ENCODE peak calls at places on chromosomes 16 and 17, in seven cellular contexts. V is activated CD4-positive, CD25-positive, alpha-beta regulatory T cell; U is stimulated activated CD4-positive, alpha-beta T cell treated with anti-CD3 and anti-CD28 coated beads, Interleukin-12 subunit alpha, Interleukin-12 subunit beta, amount 100 ng/mL, for 4 hours; L is left ventricle myocardium superior; J is EH; W is PC-3; C is GM13976. F is an unnamed sample.

GRCh38 chr17:15957206-15957605 is 12.3 kb downstream of the ADORA2B start:
- DNase-seq in L (no peak), C (no peak), V (no peak), J (no peak), W (peak), U (no peak), F (no peak)

GRCh38 chr16:52466998-52467397 is 79.9 kb downstream of the TOX3 start:
- DNase-seq in J (no peak), L (no peak), C (no peak), U (no peak), W (no peak), V (no peak), F (no peak)

GRCh38 chr17:70569131-70569530 is 399.8 kb downstream of the KCNJ2 start:
- DNase-seq in C (no peak), V (no peak), U (no peak), J (no peak), W (no peak), L (no peak), F (no peak)

GRCh38 chr17:72076678-72077030 is 44.2 kb upstream of the SOX9 start:
- DNase-seq in U (no peak), J (no peak), V (no peak), W (no peak), L (no peak), C (no peak), F (no peak)

GRCh38 chr17:15051913-15052312 is 213.2 kb downstream of the PMP22 start:
- DNase-seq in W (no peak), L (no peak), U (no peak), V (no peak), C (no peak), J (no peak), F (no peak)

GRCh38 chr16:5428932-5429331 is 331.3 kb upstream of the EEF2KMT start:
- DNase-seq in U (no peak), W (peak), L (no peak), J (no peak), C (no peak), V (no peak), F (no peak)

GRCh38 chr17:8801135-8801840 is 2.1 kb upstream of the MFSD6L start:
- DNase-seq in W (no peak), V (no peak), L (no peak), C (no peak), U (no peak), J (no peak), F (no peak)

GRCh38 chr17:59963738-59964454 is 644 bp downstream of the RNFT1 start:
- DNase-seq in C (peak), L (peak), U (peak), J (peak), V (no peak), W (peak), F (peak)

GRCh38 chr17:39791296-39791992 is 53.7 kb downstream of the GRB7 start:
- DNase-seq in C (no peak), L (no peak), W (no peak), J (peak), V (no peak), U (peak), F (no peak)

GRCh38 chr17:29138184-29138955 is 41.8 kb downstream of the MYO18A start:
- DNase-seq in J (peak), V (peak), U (peak), C (peak), W (peak), L (peak), F (no peak)

GRCh38 chr17:49193513-49194296 is 16.7 kb downstream of the GNGT2 start:
- DNase-seq in V (no peak), L (peak), U (no peak), W (peak), C (peak), J (peak), F (peak)

GRCh38 chr17:31392856-31393748 is 1.6 kb downstream of the RAB11FIP4 start:
- DNase-seq in J (no peak), L (no peak), V (no peak), C (no peak), U (no peak), W (no peak), F (no peak)

GRCh38 chr16:14050297-14051027 is 20.7 kb upstream of the MRTFB start:
- DNase-seq in U (no peak), L (no peak), V (no peak), C (no peak), J (no peak), W (peak), F (no peak)

GRCh38 chr16:84507011-84507982 is 2.8 kb upstream of the MEAK7 start:
- DNase-seq in V (no peak), J (no peak), U (no peak), C (peak), W (no peak), L (no peak), F (no peak)

GRCh38 chr17:73719588-73720071 is 75.4 kb upstream of the SDK2 start:
- DNase-seq in J (no peak), L (peak), C (no peak), V (no peak), U (no peak), W (no peak), F (peak)

GRCh38 chr17:81428121-81428515 is 32.9 kb downstream of the BAHCC1 start:
- DNase-seq in J (no peak), C (no peak), U (no peak), L (no peak), V (no peak), W (peak), F (no peak)

GRCh38 chr17:41429667-41430066 is 5.3 kb upstream of the KRT37 start:
- DNase-seq in W (no peak), V (no peak), L (no peak), U (no peak), C (no peak), J (no peak), F (no peak)

GRCh38 chr17:57987582-57988300 is at the start of gene VEZF1:
- DNase-seq in L (peak), V (peak), C (peak), J (peak), U (peak), W (peak), F (peak)

GRCh38 chr16:12217341-12217740 is 240.8 kb downstream of the SNX29 start:
- DNase-seq in C (no peak), V (no peak), L (no peak), W (no peak), J (no peak), U (no peak), F (no peak)

GRCh38 chr16:46765050-46765449 is 16.9 kb upstream of the MYLK3 start:
- DNase-seq in V (no peak), U (no peak), W (no peak), J (peak), L (no peak), C (no peak), F (no peak)

GRCh38 chr16:9225527-9226316 is 134.3 kb downstream of the HAPSTR1 start:
- DNase-seq in L (no peak), J (peak), U (no peak), W (peak), V (no peak), C (no peak), F (peak)

GRCh38 chr17:27498615-27499316 is 42.5 kb downstream of the KSR1 start:
- DNase-seq in W (no peak), U (no peak), V (no peak), J (no peak), L (no peak), C (no peak), F (no peak)

GRCh38 chr16:2785101-2785991 is 2.0 kb downstream of the PRSS33 start:
- DNase-seq in L (no peak), C (peak), U (peak), V (no peak), W (no peak), J (no peak), F (no peak)

GRCh38 chr16:58655215-58655596 is 25.6 kb upstream of the CNOT1 start:
- DNase-seq in L (no peak), W (no peak), J (no peak), U (no peak), C (no peak), V (no peak), F (no peak)

GRCh38 chr17:69961488-69962145 is 113.4 kb upstream of the KCNJ16 start:
- DNase-seq in J (no peak), L (no peak), W (peak), V (no peak), C (no peak), U (no peak), F (no peak)

GRCh38 chr16:10906914-10907756 is 30.1 kb downstream of the CIITA start:
- DNase-seq in U (no peak), W (no peak), C (no peak), J (no peak), V (no peak), L (peak), F (no peak)

GRCh38 chr17:9228408-9229159 is 207.3 kb downstream of the NTN1 start:
- DNase-seq in J (peak), C (no peak), W (no peak), U (no peak), V (no peak), L (no peak), F (peak)

GRCh38 chr16:84119368-84119767 is 2.6 kb upstream of the MBTPS1 start:
- DNase-seq in C (no peak), J (no peak), W (peak), U (no peak), V (no peak), L (no peak), F (no peak)

GRCh38 chr16:3401719-3402397 is 843 bp downstream of the ZNF174 start:
- DNase-seq in J (peak), U (no peak), C (peak), W (peak), L (no peak), V (no peak), F (peak)

GRCh38 chr17:79188048-79188447 is 113.4 kb downstream of the ENGASE start:
- DNase-seq in V (no peak), U (no peak), W (peak), L (peak), C (peak), J (no peak), F (no peak)

GRCh38 chr16:20385844-20386832 is 18.4 kb downstream of the PDILT start:
- DNase-seq in C (peak), J (peak), L (peak), V (peak), W (peak), U (peak), F (peak)

GRCh38 chr16:59259074-59259963 is 525.2 kb upstream of the GOT2 start:
- DNase-seq in W (no peak), C (peak), J (no peak), L (no peak), U (no peak), V (no peak), F (no peak)

GRCh38 chr16:56860226-56861020 is 4.6 kb upstream of the SLC12A3 start:
- DNase-seq in L (no peak), V (no peak), J (no peak), U (no peak), W (no peak), C (peak), F (no peak)

GRCh38 chr16:53892155-53892554 is 188.2 kb downstream of the FTO start:
- DNase-seq in U (peak), J (peak), L (no peak), V (no peak), W (peak), C (peak), F (peak)

GRCh38 chr16:89605186-89605970 is 8.1 kb upstream of the DPEP1 start:
- DNase-seq in U (no peak), L (no peak), C (no peak), V (no peak), J (no peak), W (no peak), F (no peak)